ENCODE peak calls at places on chromosome 1, in nine cellular contexts. N, X, K, V, E, S, Q, U and I are unnamed samples.

GRCh38 chr1:230309646-230310177 is 116.4 kb downstream of the PGBD5 start:
- DNase-seq in X (no peak), V (no peak), Q (no peak), K (no peak), S (no peak), N (no peak), E (peak; percentile 43), U (no peak), I (no peak)

GRCh38 chr1:115717541-115717940 is 51.0 kb downstream of the CASQ2 start:
- DNase-seq in N (peak; percentile 64), V (peak; percentile 53), U (peak; percentile 64), E (no peak), K (peak; percentile 52), S (no peak), Q (no peak), X (peak; percentile 45), I (peak; percentile 41)

GRCh38 chr1:180916771-180917170 is 4.1 kb downstream of the KIAA1614 start:
- DNase-seq in U (no peak), V (no peak), X (no peak), Q (no peak), S (no peak), N (no peak), E (peak; percentile 48), K (no peak), I (no peak)

GRCh38 chr1:11653616-11654570 is at the start of gene FBXO2:
- DNase-seq in E (peak; percentile 77), N (no peak), K (no peak), X (no peak), V (peak; percentile 65), S (no peak), U (peak; percentile 21), Q (peak; percentile 58), I (no peak)

GRCh38 chr1:157151068-157151467 is 12.9 kb upstream of the ETV3 start:
- DNase-seq in N (no peak), S (no peak), E (no peak), U (no peak), K (no peak), X (no peak), V (no peak), Q (no peak), I (no peak)

GRCh38 chr1:218496561-218496960 is 151.4 kb downstream of the TGFB2 start:
- DNase-seq in Q (no peak), K (no peak), U (peak; percentile 93), E (no peak), X (no peak), S (peak; percentile 36), N (no peak), V (no peak), I (peak; percentile 100)

GRCh38 chr1:204426035-204426436 is 14.4 kb upstream of the PPP1R15B start:
- DNase-seq in Q (no peak), U (peak; percentile 55), N (peak; percentile 7), K (no peak), X (no peak), V (no peak), S (no peak), E (no peak), I (peak; percentile 66)

GRCh38 chr1:56329970-56330369 is 249.4 kb downstream of the PLPP3 start:
- DNase-seq in U (no peak), K (no peak), N (no peak), X (no peak), Q (no peak), S (no peak), E (no peak), V (no peak), I (no peak)

GRCh38 chr1:113142791-113143190 is 69.8 kb downstream of the LRIG2 start:
- DNase-seq in V (no peak), U (peak; percentile 86), E (no peak), X (no peak), K (no peak), N (no peak), S (no peak), Q (no peak), I (peak; percentile 24)

GRCh38 chr1:113138778-113139177 is 65.8 kb downstream of the LRIG2 start:
- DNase-seq in U (no peak), N (no peak), Q (no peak), V (no peak), E (no peak), S (no peak), K (no peak), X (no peak), I (no peak)

GRCh38 chr1:113141650-113142473 is 68.9 kb downstream of the LRIG2 start:
- DNase-seq in S (no peak), K (no peak), U (peak; percentile 66), E (no peak), V (no peak), Q (no peak), N (no peak), X (no peak), I (peak; percentile 56)

GRCh38 chr1:113137563-113137962 is 64.6 kb downstream of the LRIG2 start:
- DNase-seq in V (no peak), K (no peak), S (no peak), X (no peak), U (no peak), Q (no peak), E (no peak), N (no peak), I (no peak)

DNA sequence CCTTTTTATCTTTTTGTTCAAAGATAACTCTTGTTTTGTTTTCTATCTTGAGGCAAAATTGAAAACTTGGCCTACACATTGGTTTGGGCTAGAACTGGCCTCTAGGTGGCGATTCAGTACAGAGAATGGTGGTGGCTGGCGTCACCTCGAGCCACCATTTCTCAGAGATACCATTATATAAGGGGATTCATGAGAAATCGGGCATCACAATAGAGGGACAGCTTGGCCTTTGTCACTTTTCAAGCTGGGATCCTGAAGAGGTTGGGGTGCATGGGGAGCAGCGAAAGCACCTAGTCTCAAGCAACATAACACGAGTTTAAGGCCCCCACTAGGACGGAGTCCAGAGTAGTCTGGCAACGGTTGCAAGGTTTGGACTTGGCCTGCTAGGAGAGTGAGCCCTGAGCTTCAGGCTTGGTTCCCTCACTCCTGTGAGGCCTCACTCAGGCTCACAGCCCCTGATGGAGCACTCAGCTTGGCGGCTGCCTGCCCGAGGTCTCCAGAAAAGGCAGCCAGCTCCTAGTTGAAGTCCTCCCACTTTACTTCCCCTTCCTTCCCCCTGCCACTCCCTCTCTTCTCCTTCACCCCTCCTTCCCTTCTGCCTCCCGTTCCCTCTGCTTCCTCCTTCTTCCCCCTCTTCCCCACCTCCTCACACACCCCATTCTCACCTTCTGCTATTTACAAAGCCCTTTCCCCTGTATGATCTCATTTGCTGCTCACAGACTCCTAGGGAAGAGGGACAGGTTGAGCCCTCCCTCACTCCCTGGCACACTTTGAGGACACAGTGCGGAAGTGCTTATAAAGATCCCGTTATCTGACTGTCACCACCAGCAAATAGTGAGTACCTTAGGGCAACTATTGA is 67.8 kb downstream of the LRIG2 start:
- DNase-seq in V (peak; percentile 57), N (peak; percentile 60), Q (peak; percentile 40), S (no peak), U (peak; percentile 78), E (peak; percentile 64), X (peak; percentile 45), K (peak; percentile 68), I (peak; percentile 70)
- TF ChIP-seq CTCF in V (peak; percentile 82), N (peak; percentile 63), Q (peak; percentile 88), S (peak; percentile 79), U (peak; percentile 86), E (peak; percentile 78), X (peak; percentile 74), K (peak; percentile 90), I (peak; percentile 88)

GRCh38 chr1:30906631-30907389 is 1.7 kb downstream of the SDC3 start:
- DNase-seq in K (no peak), U (no peak), N (no peak), S (no peak), V (no peak), Q (peak; percentile 12), E (peak; percentile 54), X (no peak), I (no peak)

GRCh38 chr1:30907390-30907640 is 1.2 kb downstream of the SDC3 start:
- DNase-seq in U (no peak), X (no peak), Q (no peak), N (no peak), V (no peak), S (no peak), K (no peak), E (no peak), I (no peak)

GRCh38 chr1:30908446-30908885 is at the start of gene SDC3:
- DNase-seq in V (no peak), K (no peak), Q (peak; percentile 32), S (no peak), X (no peak), U (peak; percentile 54), N (no peak), E (peak; percentile 64), I (no peak)

GRCh38 chr1:30908886-30909777 is 574 bp upstream of the SDC3 start:
- DNase-seq in V (no peak), N (no peak), E (peak; percentile 67), S (peak; percentile 4), U (no peak), X (no peak), Q (peak; percentile 32), K (no peak), I (no peak)

DNA sequence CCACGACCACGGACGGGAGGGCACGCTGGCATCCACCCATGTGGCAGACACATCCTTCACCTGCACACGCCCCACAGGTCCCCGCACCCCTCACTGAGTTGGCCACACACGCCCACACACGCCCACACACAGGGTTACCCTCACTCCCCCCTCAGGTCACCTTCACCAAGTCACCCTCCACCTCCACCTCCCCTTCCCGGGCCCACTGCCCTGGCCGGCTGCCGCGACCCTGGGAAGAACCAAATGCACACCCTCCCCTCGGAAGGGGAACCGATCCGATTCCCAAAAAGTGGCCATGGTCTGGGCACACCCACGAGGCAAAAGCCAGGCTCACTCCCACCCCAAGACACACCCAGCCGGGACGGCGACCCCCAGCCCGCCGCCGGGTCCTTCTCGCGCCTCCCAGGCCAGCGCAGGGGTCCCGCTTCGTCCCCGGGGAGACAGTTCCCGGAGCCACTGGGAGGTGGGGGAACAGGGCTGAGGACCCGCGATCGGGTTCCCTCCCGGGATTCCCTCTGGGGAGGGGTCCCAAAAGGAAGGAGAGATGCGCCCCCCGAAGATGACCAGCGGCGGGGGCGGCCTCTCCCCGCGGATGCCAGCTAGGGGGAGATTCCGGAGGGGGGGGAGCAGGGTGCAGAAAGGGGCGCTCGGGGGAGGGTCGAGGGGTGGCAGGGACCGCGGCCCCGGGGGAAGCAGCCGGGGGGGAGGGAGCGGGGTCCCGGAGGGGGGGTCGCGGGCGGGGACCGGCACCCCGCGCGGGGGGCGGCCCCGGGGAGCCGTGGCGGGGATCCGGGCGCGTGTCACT is 715 bp downstream of the SDC3 start:
- DNase-seq in S (peak; percentile 1), K (no peak), X (no peak), U (no peak), Q (peak; percentile 15), N (no peak), E (peak; percentile 66), V (no peak), I (no peak)
- H3K4me3 ChIP-seq in S (peak overlapping the region; percentile 85), K (no peak overlapping the region), X (peak overlapping the region; percentile 68), U (peak overlapping the region; percentile 67), Q (peak overlapping the region; percentile 74), N (peak overlapping the region; percentile 65), E (peak overlapping the region; percentile 60), V (peak overlapping the region; percentile 63), I (peak overlapping the region; percentile 52)

DNA sequence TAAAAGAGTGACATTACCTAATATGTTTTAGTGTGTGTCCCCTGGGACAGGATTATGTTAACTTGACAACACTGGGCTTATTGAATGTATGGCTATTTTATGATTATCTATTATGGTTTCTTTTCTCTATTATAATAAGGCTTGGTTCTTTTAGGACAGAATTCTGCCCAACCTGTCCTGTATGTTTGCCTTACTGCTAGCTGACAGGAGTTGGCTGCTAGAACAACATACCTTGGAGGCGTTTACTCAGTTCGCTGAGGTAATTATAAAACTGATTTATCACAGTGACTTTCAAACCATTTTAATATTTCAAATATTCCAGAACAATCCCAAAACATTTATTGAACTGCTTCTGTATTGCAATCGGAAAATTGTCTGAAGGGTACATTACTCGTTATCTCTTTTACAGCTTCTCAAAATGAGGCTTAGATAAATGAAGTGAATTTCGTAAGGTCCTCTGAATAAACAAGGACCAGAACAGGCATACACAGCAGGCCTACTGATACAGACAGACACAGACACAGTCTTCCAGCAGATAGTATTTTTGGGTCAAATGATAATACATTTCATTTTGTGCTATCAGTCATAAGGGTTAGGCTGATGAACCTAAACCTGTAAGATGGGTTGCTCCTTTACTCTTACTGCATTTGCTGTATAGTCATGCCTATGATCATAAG is 44.2 kb downstream of the SCYL3 start:
- DNase-seq in X (no peak), Q (no peak), K (no peak), N (no peak), E (no peak), S (no peak), U (no peak), V (no peak), I (no peak)
- H3K36me3 ChIP-seq in X (peaks cover 79% of the 10 kb centered on the region), Q (peaks cover 69% of the 10 kb centered on the region), K (peaks cover 97% of the 10 kb centered on the region), N (no peaks in the 10 kb centered on the region), E (peaks cover 68% of the 10 kb centered on the region), S (peaks cover 45% of the 10 kb centered on the region), U (peaks cover 55% of the 10 kb centered on the region), V (peaks cover 83% of the 10 kb centered on the region), I (peaks cover 33% of the 10 kb centered on the region)

DNA sequence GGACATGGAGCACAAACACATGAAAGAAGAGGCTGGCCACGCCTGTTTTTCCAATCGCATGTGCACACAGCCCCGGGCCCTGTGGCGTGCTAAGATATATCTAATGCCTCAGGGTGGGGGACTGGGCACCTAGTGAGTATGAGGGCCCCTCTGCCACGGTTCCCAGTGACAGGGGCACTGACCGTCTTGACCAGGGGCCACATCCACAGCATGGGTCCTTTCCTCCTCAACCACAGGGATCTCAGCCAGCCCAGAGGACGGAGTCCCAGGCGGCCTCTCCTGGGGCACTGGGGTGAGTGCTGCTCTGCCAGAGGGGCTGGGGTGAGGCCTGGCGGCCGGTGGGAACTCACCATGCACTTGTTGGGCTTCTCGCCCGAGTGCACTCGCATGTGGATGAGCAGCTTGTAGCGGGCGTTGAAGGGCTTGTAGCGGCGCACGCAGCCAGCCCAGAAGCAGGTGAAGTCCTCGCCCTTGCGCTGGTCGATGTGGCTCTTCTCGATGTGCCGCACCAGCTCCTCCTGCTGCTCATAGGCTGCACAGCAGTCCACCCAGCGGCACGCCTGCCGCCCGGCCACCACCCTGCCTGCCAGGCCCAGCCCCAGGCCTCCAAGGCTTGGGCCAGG is 134.7 kb downstream of the DMRTB1 start:
- DNase-seq in K (no peak), N (peak; percentile 9), V (peak; percentile 69), E (peak; percentile 84), X (no peak), S (no peak), U (peak; percentile 21), Q (peak; percentile 29), I (no peak)
- TF ChIP-seq CTCF in K (peak; percentile 30), N (no peak), V (peak; percentile 45), E (peak; percentile 42), X (no peak), S (no peak), U (peak; percentile 33), Q (peak; percentile 52), I (peak; percentile 54)